ENCODE peak calls at places on chromosomes 13 and 19, in nine cellular contexts. B is HuH-7; U is fibroblast of mammary gland; W is caudate nucleus; Y is stimulated activated CD4-positive, alpha-beta T cell treated with anti-CD3 and anti-CD28 coated beads, Interleukin-4, amount 100 ng/mL, for 1 hour; S is posterior cingulate gyrus; T is Peyer's patch; E is activated T-helper 2 cell treated with anti-CD3 and anti-CD28 coated beads, Interferon-gamma antibody, Interleukin-2, Interleukin-4, amounts not matched to agents 10 μg/mL and 5 μg/mL and 100 μg/mL, durations not matched to agents 14 hours and 24 hours and 36 hours; F is prostate gland. K is an unnamed sample.

GRCh38 chr13:66349945-66350344 is 880.2 kb downstream of the PCDH9 start:
- DNase-seq in B (no peak), U (no peak), W (no peak), Y (no peak), S (no peak), T (no peak), E (no peak), F (no peak), K (no peak)

GRCh38 chr19:38877781-38878574 is at the start of gene RINL:
- DNase-seq in B (no peak), U (no peak), W (no peak), Y (peak; percentile 70), S (peak; percentile 55), T (peak; percentile 89), E (peak; percentile 62), F (no peak), K (peak; percentile 71)

GRCh38 chr19:17772172-17772571 is 20.9 kb downstream of the FCHO1 start:
- DNase-seq in B (no peak), U (peak; percentile 56), W (no peak), Y (no peak), S (no peak), T (no peak), E (no peak), F (no peak), K (no peak)

GRCh38 chr13:32409561-32410440 is 18.1 kb downstream of the N4BP2L1 start:
- DNase-seq in B (no peak), U (peak; percentile 81), W (no peak), Y (no peak), S (no peak), T (no peak), E (no peak), F (no peak), K (no peak)

GRCh38 chr19:50332264-50333038 is 3.3 kb upstream of the KCNC3 start:
- DNase-seq in B (no peak), U (no peak), W (no peak), Y (no peak), S (peak; percentile 40), T (no peak), E (no peak), F (no peak), K (no peak)

GRCh38 chr13:91162180-91162579 is 185.3 kb upstream of the MIR17HG start:
- DNase-seq in B (no peak), U (no peak), W (no peak), Y (no peak), S (no peak), T (no peak), E (no peak), F (no peak), K (no peak)

GRCh38 chr13:48515732-48516131 is 17.1 kb downstream of the RCBTB2 start:
- DNase-seq in B (no peak), U (no peak), W (no peak), Y (no peak), S (no peak), T (no peak), E (no peak), F (no peak), K (no peak)

GRCh38 chr19:1647664-1648155 is 4.7 kb downstream of the TCF3 start:
- DNase-seq in B (no peak), U (no peak), W (no peak), Y (no peak), S (no peak), T (peak; percentile 56), E (no peak), F (no peak), K (no peak)

GRCh38 chr19:35738887-35739229 is 3.4 kb downstream of the IGFLR1 start:
- DNase-seq in B (no peak), U (peak; percentile 11), W (no peak), Y (no peak), S (no peak), T (no peak), E (no peak), F (no peak), K (no peak)

GRCh38 chr19:45144431-45145269 is 16.1 kb downstream of the NKPD1 start:
- DNase-seq in B (no peak), U (no peak), W (no peak), Y (no peak), S (no peak), T (no peak), E (no peak), F (no peak), K (no peak)

GRCh38 chr13:99376924-99377323 is 69.7 kb upstream of the GPR183 start:
- DNase-seq in B (no peak), U (no peak), W (no peak), Y (no peak), S (no peak), T (no peak), E (no peak), F (no peak), K (no peak)

GRCh38 chr19:30066781-30067759 is 125.0 kb downstream of the URI1 start:
- DNase-seq in B (no peak), U (no peak), W (no peak), Y (no peak), S (peak; percentile 42), T (no peak), E (no peak), F (no peak), K (no peak)